ENCODE peak calls at places on chromosomes 1 and 21, in nine cellular contexts. S, M, E, T, W, C, I, O and Z are unnamed samples.

GRCh38 chr1:13732971-13733667 is 33.1 kb downstream of the PRDM2 start:
- DNase-seq in W (no peak), S (no peak), E (no peak), I (no peak), O (no peak), T (no peak), C (peak; percentile 52), M (no peak), Z (no peak)

GRCh38 chr21:15004721-15005370 is 60.0 kb downstream of the NRIP1 start:
- DNase-seq in E (no peak), M (no peak), T (no peak), O (peak; percentile 73), I (no peak), W (no peak), S (no peak), C (no peak), Z (no peak)

GRCh38 chr1:171258429-171258828 is 10.1 kb downstream of the FMO1 start:
- DNase-seq in E (no peak), O (no peak), S (no peak), M (no peak), T (no peak), I (no peak), C (no peak), W (no peak), Z (no peak)

GRCh38 chr1:47709302-47710074 is 271.6 kb downstream of the FOXD2 start:
- DNase-seq in W (no peak), C (no peak), T (peak; percentile 79), S (no peak), O (no peak), M (peak; percentile 49), I (no peak), E (peak; percentile 56), Z (no peak)

GRCh38 chr1:117602862-117603261 is 3.0 kb upstream of the TENT5C start:
- DNase-seq in C (no peak), O (no peak), M (no peak), I (no peak), W (no peak), T (no peak), E (no peak), S (no peak), Z (no peak)

GRCh38 chr1:203361843-203362524 is 11.1 kb upstream of the FMOD start:
- DNase-seq in W (no peak), T (no peak), C (no peak), I (peak; percentile 46), E (no peak), O (peak; percentile 82), M (no peak), S (no peak), Z (no peak)

GRCh38 chr1:67489643-67490042 is 59.4 kb upstream of the SERBP1 start:
- DNase-seq in I (peak; percentile 27), T (no peak), M (no peak), O (peak; percentile 15), W (no peak), C (no peak), S (no peak), E (peak; percentile 34), Z (no peak)

GRCh38 chr1:8089535-8090228 is 63.6 kb upstream of the ERRFI1 start:
- DNase-seq in O (peak; percentile 66), I (peak; percentile 24), S (no peak), T (no peak), C (no peak), E (no peak), W (no peak), M (no peak), Z (no peak)

GRCh38 chr1:41048540-41048939 is 27.0 kb upstream of the SLFNL1 start:
- DNase-seq in I (no peak), E (no peak), O (no peak), W (no peak), M (peak; percentile 20), T (no peak), S (no peak), C (no peak), Z (no peak)

GRCh38 chr1:41044197-41044596 is 22.7 kb upstream of the SLFNL1 start:
- DNase-seq in C (no peak), W (no peak), O (no peak), M (no peak), S (no peak), E (no peak), T (no peak), I (no peak), Z (no peak)

GRCh38 chr1:41041866-41042265 is 20.3 kb upstream of the SLFNL1 start:
- DNase-seq in C (no peak), O (peak; percentile 58), E (no peak), W (no peak), T (no peak), M (no peak), S (peak; percentile 19), I (no peak), Z (no peak)

GRCh38 chr1:41046347-41046775 is 24.8 kb upstream of the SLFNL1 start:
- DNase-seq in T (no peak), C (no peak), I (no peak), E (no peak), O (no peak), S (no peak), W (peak; percentile 66), M (no peak), Z (no peak)

GRCh38 chr1:41045740-41046139 is 24.2 kb upstream of the SLFNL1 start:
- DNase-seq in S (peak; percentile 93), E (no peak), C (no peak), M (no peak), O (peak; percentile 38), W (no peak), T (no peak), I (peak; percentile 48), Z (no peak)
- H3K36me3 ChIP-seq in S (peaks cover 4% of the 10 kb centered on the region), E (no peaks in the 10 kb centered on the region), C (peaks cover 26% of the 10 kb centered on the region), M (peaks cover 54% of the 10 kb centered on the region), O (peaks cover 32% of the 10 kb centered on the region), W (no peaks in the 10 kb centered on the region), T (peaks cover 7% of the 10 kb centered on the region), I (peaks cover 6% of the 10 kb centered on the region), Z (peaks cover 7% of the 10 kb centered on the region)

GRCh38 chr21:34830386-34831140 is 161.8 kb downstream of the CLIC6 start:
- DNase-seq in S (no peak), C (no peak), O (no peak), T (no peak), I (no peak), W (no peak), M (no peak), E (no peak), Z (no peak)

GRCh38 chr21:34824314-34824713 is 155.5 kb downstream of the CLIC6 start:
- DNase-seq in T (no peak), W (no peak), E (no peak), C (no peak), O (no peak), S (no peak), M (no peak), I (no peak), Z (no peak)

GRCh38 chr21:34826818-34827217 is 158.0 kb downstream of the CLIC6 start:
- DNase-seq in E (no peak), C (no peak), O (no peak), T (no peak), I (no peak), M (no peak), W (no peak), S (no peak), Z (no peak)

GRCh38 chr21:34825101-34825500 is 156.3 kb downstream of the CLIC6 start:
- DNase-seq in T (no peak), E (no peak), M (no peak), S (no peak), O (no peak), W (no peak), I (no peak), C (no peak), Z (no peak)

GRCh38 chr21:34827445-34828235 is 158.8 kb downstream of the CLIC6 start:
- DNase-seq in W (no peak), M (no peak), T (no peak), O (no peak), S (no peak), E (no peak), I (no peak), C (no peak), Z (no peak)
- H3K36me3 ChIP-seq in W (no peaks in the 10 kb centered on the region), M (peaks cover 92% of the 10 kb centered on the region), T (peaks cover 24% of the 10 kb centered on the region), O (peaks cover 45% of the 10 kb centered on the region), S (no peaks in the 10 kb centered on the region), E (no peaks in the 10 kb centered on the region), I (peaks cover 22% of the 10 kb centered on the region), C (peaks cover 79% of the 10 kb centered on the region), Z (peaks cover 30% of the 10 kb centered on the region)

GRCh38 chr1:151290709-151291303 is 8.7 kb downstream of the ZNF687 start:
- DNase-seq in T (no peak), S (no peak), C (no peak), W (no peak), I (no peak), E (no peak), O (no peak), M (no peak), Z (no peak)

GRCh38 chr1:151292207-151293030 is 10.3 kb downstream of the ZNF687 start:
- DNase-seq in S (no peak), C (no peak), W (no peak), O (no peak), I (no peak), M (no peak), E (no peak), T (no peak), Z (no peak)

GRCh38 chr1:151289991-151290708 is 8.1 kb downstream of the ZNF687 start:
- DNase-seq in T (no peak), I (no peak), E (no peak), M (no peak), S (no peak), O (no peak), C (no peak), W (no peak), Z (no peak)

GRCh38 chr1:151294748-151295462 is 12.8 kb downstream of the ZNF687 start:
- DNase-seq in C (no peak), E (no peak), M (no peak), O (no peak), I (no peak), T (no peak), W (no peak), S (no peak), Z (no peak)

DNA sequence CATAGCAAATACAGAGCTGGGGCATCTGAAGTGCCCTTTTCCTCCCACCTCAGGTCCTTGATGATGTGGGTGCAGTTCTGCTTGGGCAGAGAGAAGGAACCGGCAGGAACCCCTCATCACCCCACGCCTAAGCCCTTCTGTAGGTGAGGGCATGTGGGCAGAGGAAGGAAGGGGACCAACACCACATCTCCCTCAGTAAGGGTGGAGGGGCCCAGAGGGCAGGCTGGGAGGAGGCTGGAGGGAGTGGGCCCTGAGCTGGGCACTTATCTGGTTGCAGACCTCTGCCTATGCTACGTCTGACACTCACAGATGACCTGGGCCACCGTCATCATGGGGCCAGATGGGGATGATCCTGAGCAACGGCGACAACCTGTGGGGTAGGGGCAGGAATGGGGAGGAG is 11.0 kb downstream of the ZNF687 start:
- DNase-seq in O (no peak), C (no peak), E (no peak), W (no peak), M (no peak), I (no peak), S (no peak), T (no peak), Z (no peak)
- H3K36me3 ChIP-seq in O (peaks cover 87% of the 10 kb centered on the region), C (peaks cover 80% of the 10 kb centered on the region), E (peaks cover 3% of the 10 kb centered on the region), W (no peaks in the 10 kb centered on the region), M (peaks cover 91% of the 10 kb centered on the region), I (peaks cover 47% of the 10 kb centered on the region), S (peaks cover 94% of the 10 kb centered on the region), T (peaks cover 100% of the 10 kb centered on the region), Z (peaks cover 53% of the 10 kb centered on the region)

DNA sequence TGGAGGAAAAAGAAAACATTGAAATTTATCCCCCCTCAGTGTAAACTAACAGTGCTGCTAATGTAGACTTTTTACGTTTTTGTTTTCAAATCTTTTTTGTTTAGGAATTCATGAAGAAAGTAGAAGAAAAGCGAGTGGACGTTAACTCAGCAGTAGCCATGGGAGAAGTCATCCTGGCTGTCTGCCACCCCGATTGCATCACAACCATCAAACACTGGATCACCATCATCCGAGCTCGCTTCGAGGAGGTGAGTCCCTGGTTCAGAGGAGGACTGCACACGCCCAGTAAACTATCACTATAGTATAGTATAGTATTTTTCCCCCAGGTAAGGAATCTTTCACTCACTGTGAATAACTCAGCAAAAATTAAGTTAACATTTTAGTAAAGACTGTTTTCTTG is 37.8 kb upstream of the BMP8A start:
- DNase-seq in I (peak; percentile 83), W (peak; percentile 49), E (no peak), M (no peak), O (peak; percentile 80), C (no peak), S (peak; percentile 73), T (no peak), Z (no peak)
- H3K36me3 ChIP-seq in I (peaks cover 38% of the 10 kb centered on the region), W (peaks cover 19% of the 10 kb centered on the region), E (no peaks in the 10 kb centered on the region), M (peaks cover 94% of the 10 kb centered on the region), O (peaks cover 74% of the 10 kb centered on the region), C (peaks cover 94% of the 10 kb centered on the region), S (peaks cover 97% of the 10 kb centered on the region), T (peaks cover 100% of the 10 kb centered on the region), Z (peaks cover 34% of the 10 kb centered on the region)